ENCODE peak calls at places on chromosomes 2 and 18, in ten cellular contexts. H is GM12865; U is dorsolateral prefrontal cortex; G is bronchial epithelial cell; S is Caco-2; A is effector memory CD4-positive, alpha-beta T cell; Z is neuronal stem cell; R is lower leg skin; K is coronary artery; Y is H1. P is an unnamed sample.

GRCh38 chr2:72090271-72090720 is 57.4 kb downstream of the CYP26B1 start:
- DNase-seq in H (no peak), U (no peak), G (no peak), S (no peak), A (no peak), Z (no peak), R (no peak), K (no peak), Y (no peak), P (no peak)

GRCh38 chr18:69261436-69261835 is 139.3 kb upstream of the DOK6 start:
- DNase-seq in H (peak), U (no peak), G (no peak), S (no peak), A (no peak), Z (peak), R (no peak), K (no peak), Y (no peak), P (no peak)

GRCh38 chr2:40348665-40349064 is 103.2 kb downstream of the SLC8A1 start:
- DNase-seq in H (no peak), U (no peak), G (peak), S (no peak), A (no peak), Z (no peak), R (no peak), K (no peak), Y (no peak), P (no peak)

GRCh38 chr2:155630760-155631159 is 701.8 kb downstream of the NR4A2 start:
- DNase-seq in H (no peak), U (no peak), G (no peak), S (no peak), A (no peak), Z (no peak), R (no peak), K (no peak), Y (no peak), P (no peak)

GRCh38 chr2:231168460-231169139 is 29.8 kb upstream of the ARMC9 start:
- DNase-seq in H (no peak), U (no peak), G (no peak), S (no peak), A (no peak), Z (no peak), R (no peak), K (no peak), Y (no peak), P (no peak)

GRCh38 chr2:22355816-22356433 is 1029.1 kb upstream of the KLHL29 start:
- DNase-seq in H (peak), U (peak), G (peak), S (peak), A (no peak), Z (peak), R (peak), K (no peak), Y (no peak), P (no peak)

GRCh38 chr2:47070920-47071824 is 83.9 kb downstream of the STPG4 start:
- DNase-seq in H (peak), U (no peak), G (peak), S (no peak), A (peak), Z (no peak), R (peak), K (peak), Y (no peak), P (no peak)

GRCh38 chr2:205776139-205776538 is 93.8 kb downstream of the NRP2 start:
- DNase-seq in H (peak), U (peak), G (no peak), S (peak), A (no peak), Z (peak), R (no peak), K (no peak), Y (peak), P (no peak)

GRCh38 chr2:219045937-219046550 is 4.7 kb upstream of the CFAP65 start:
- DNase-seq in H (peak), U (no peak), G (peak), S (no peak), A (no peak), Z (peak), R (no peak), K (no peak), Y (no peak), P (no peak)

GRCh38 chr2:44351088-44351487 is 10.2 kb downstream of the PREPL start:
- DNase-seq in H (no peak), U (no peak), G (no peak), S (no peak), A (no peak), Z (no peak), R (no peak), K (no peak), Y (no peak), P (no peak)

GRCh38 chr18:64100136-64100922 is 48.6 kb downstream of the LINC00305 start:
- DNase-seq in H (peak), U (no peak), G (no peak), S (no peak), A (no peak), Z (no peak), R (no peak), K (no peak), Y (no peak), P (no peak)

GRCh38 chr2:11590193-11590592 is 56.3 kb downstream of the GREB1 start:
- DNase-seq in H (no peak), U (no peak), G (no peak), S (no peak), A (no peak), Z (no peak), R (no peak), K (no peak), Y (no peak), P (no peak)
- H3K4me3 ChIP-seq in H (no peak), U (no peak), G (no peak), S (no peak), A (no peak), Z (no peak), R (no peak), K (no peak), Y (no peak), P (no peak)

GRCh38 chr2:75607988-75608683 is 38.4 kb upstream of the MRPL19 start:
- DNase-seq in H (no peak), U (no peak), G (no peak), S (no peak), A (no peak), Z (peak), R (no peak), K (no peak), Y (no peak), P (no peak)

GRCh38 chr2:75609334-75609689 is 37.3 kb upstream of the MRPL19 start:
- DNase-seq in H (no peak), U (no peak), G (no peak), S (no peak), A (no peak), Z (no peak), R (no peak), K (no peak), Y (no peak), P (no peak)

GRCh38 chr2:75609937-75610508 is 36.6 kb upstream of the MRPL19 start:
- DNase-seq in H (no peak), U (no peak), G (no peak), S (no peak), A (no peak), Z (no peak), R (no peak), K (no peak), Y (no peak), P (no peak)

GRCh38 chr2:75606851-75607798 is 39.5 kb upstream of the MRPL19 start:
- DNase-seq in H (no peak), U (no peak), G (peak), S (no peak), A (no peak), Z (no peak), R (no peak), K (no peak), Y (no peak), P (no peak)

GRCh38 chr2:75608684-75609333 is 37.8 kb upstream of the MRPL19 start:
- DNase-seq in H (peak), U (peak), G (peak), S (peak), A (no peak), Z (peak), R (peak), K (no peak), Y (peak), P (peak)
- H3K4me3 ChIP-seq in H (no peak), U (peak), G (no peak), S (peak), A (peak), Z (peak), R (no peak), K (no peak), Y (peak), P (no peak)

GRCh38 chr18:22172594-22173049 is 3.2 kb downstream of the GATA6 start:
- DNase-seq in H (no peak), U (no peak), G (peak), S (no peak), A (no peak), Z (no peak), R (no peak), K (no peak), Y (no peak), P (no peak)
- H3K4me3 ChIP-seq in H (no peak), U (no peak), G (peak), S (peak), A (no peak), Z (peak), R (no peak), K (peak), Y (no peak), P (no peak)

DNA sequence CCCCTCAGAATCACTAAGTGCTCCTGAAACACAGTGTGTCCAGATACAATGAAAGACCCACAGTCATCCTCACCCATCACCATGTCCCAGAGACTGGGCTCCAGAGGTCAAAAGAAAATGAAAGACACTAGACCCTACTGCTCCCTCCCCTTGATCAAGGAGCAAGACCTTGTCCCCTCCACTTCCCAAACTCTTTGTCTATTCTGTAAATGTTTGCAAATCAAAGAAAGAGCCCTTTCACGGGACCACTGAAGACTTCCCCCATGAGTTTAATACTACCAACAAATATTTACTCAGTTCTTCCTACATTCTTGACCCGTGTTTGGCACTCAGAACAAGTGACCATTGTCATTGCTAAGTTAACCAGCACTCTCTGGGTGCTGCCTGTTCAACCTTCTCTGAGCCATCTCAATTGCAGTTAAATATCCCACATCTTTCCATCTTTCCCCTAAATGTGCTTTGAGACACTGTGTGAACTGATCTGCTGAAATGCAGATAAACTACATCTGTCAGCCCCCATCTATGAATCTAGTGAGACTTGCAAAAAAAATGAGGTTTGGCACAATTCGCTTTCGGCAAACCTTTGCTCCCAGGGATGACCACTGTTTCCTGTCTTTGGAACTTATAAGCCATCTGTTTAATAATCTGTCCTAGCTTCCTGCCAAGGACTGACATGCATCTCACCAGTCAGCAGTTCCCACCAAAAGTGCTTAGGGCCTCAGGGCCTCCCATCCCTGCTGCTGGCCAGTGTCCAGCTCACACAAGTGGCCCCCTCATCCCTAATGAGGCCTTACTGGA is 170.3 kb downstream of the GFPT1 start:
- DNase-seq in H (no peak), U (no peak), G (no peak), S (no peak), A (no peak), Z (no peak), R (no peak), K (no peak), Y (no peak), P (no peak)
- H3K4me3 ChIP-seq in H (no peak), U (no peak), G (no peak), S (no peak), A (no peak), Z (no peak), R (no peak), K (no peak), Y (no peak), P (no peak)

GRCh38 chr2:16184945-16185660 is 244.8 kb downstream of the MYCN start:
- DNase-seq in H (no peak), U (no peak), G (no peak), S (no peak), A (no peak), Z (no peak), R (no peak), K (no peak), Y (no peak), P (no peak)
- H3K4me3 ChIP-seq in H (no peak), U (no peak), G (no peak), S (no peak), A (no peak), Z (no peak), R (no peak), K (no peak), Y (no peak), P (no peak)

DNA sequence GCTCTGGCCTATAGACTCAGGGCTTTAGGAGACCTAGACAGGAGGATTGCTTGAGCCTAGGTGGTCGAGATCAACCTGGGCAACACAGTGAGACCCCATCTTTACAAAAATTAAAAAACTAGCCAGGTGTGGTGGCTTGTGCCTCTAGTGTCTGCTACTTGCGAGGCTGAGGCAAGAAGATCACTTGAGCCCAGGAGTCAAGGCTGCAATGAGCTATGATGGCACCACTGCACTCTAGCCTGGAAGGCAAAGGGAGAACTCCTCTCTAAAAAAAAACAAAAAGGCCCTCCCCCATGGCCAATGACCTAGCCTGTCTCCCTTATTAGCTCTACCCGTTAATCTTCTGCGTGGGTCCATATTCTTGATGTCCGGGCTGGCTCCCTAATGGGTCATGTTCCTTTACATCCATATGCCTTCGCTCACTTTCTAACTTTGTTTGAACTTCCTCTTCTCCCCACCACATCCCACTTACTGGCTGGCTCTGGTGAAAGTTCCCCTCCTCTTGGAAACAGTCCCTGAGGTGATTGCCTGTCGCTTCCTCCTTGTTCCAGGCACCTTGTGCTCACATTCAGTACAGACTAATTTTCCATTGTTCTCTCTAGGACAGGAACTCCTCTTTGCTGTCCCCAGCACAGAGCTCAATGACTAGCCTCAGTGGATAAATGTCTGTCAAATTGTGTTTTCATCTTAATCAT is 103.0 kb downstream of the AFF3 start:
- DNase-seq in H (no peak), U (no peak), G (no peak), S (no peak), A (no peak), Z (no peak), R (no peak), K (no peak), Y (no peak), P (no peak)
- H3K4me3 ChIP-seq in H (no peak), U (no peak), G (no peak), S (no peak), A (no peak), Z (no peak), R (no peak), K (no peak), Y (no peak), P (no peak)

P was measured in LNCaP clone FGC.